ENCODE peak calls at places on chromosomes 1 and 21, in four cellular contexts. One of them, this sample, is unnamed.

GRCh38 chr1:46517932-46518498 is 28.4 kb downstream of the DMBX1 start:
- DNase-seq in H7: no peak
- DNase-seq in fibroblast of gingiva: no peak
- DNase-seq in activated T-cell treated with anti-CD3 and anti-CD28 coated beads for 1 hour: no peak
- DNase-seq in this sample: no peak

GRCh38 chr1:172867216-172867828 is 183.4 kb downstream of the TNFSF18 start:
- DNase-seq in H7: no peak
- DNase-seq in fibroblast of gingiva: no peak
- DNase-seq in activated T-cell treated with anti-CD3 and anti-CD28 coated beads for 1 hour: no peak
- DNase-seq in this sample: no peak

GRCh38 chr1:183404456-183404855 is 13.7 kb downstream of the NMNAT2 start:
- DNase-seq in H7: no peak
- DNase-seq in fibroblast of gingiva: no peak
- DNase-seq in activated T-cell treated with anti-CD3 and anti-CD28 coated beads for 1 hour: no peak
- DNase-seq in this sample: no peak

GRCh38 chr1:84936116-84936810 is 43.3 kb upstream of the LPAR3 start:
- DNase-seq in H7: peak; percentile 41
- DNase-seq in fibroblast of gingiva: peak; percentile 54
- DNase-seq in activated T-cell treated with anti-CD3 and anti-CD28 coated beads for 1 hour: no peak
- DNase-seq in this sample: no peak

GRCh38 chr1:9269078-9269501 is 23.6 kb upstream of the SPSB1 start:
- DNase-seq in H7: no peak
- DNase-seq in fibroblast of gingiva: no peak
- DNase-seq in activated T-cell treated with anti-CD3 and anti-CD28 coated beads for 1 hour: no peak
- DNase-seq in this sample: no peak

GRCh38 chr1:183622884-183623785 is 12.4 kb downstream of the ARPC5 start:
- DNase-seq in H7: peak; percentile 69
- DNase-seq in fibroblast of gingiva: peak; percentile 44
- DNase-seq in activated T-cell treated with anti-CD3 and anti-CD28 coated beads for 1 hour: peak; percentile 13
- DNase-seq in this sample: peak; percentile 80

GRCh38 chr1:175130649-175131045 is 61.9 kb downstream of the KIAA0040 start:
- DNase-seq in H7: no peak
- DNase-seq in fibroblast of gingiva: no peak
- DNase-seq in activated T-cell treated with anti-CD3 and anti-CD28 coated beads for 1 hour: no peak
- DNase-seq in this sample: no peak

GRCh38 chr1:183125279-183125999 is 60.6 kb upstream of the LAMC2 start:
- DNase-seq in H7: no peak
- DNase-seq in fibroblast of gingiva: no peak
- DNase-seq in activated T-cell treated with anti-CD3 and anti-CD28 coated beads for 1 hour: no peak
- DNase-seq in this sample: no peak

GRCh38 chr1:183030053-183030452 is 6.8 kb downstream of the LAMC1 start:
- DNase-seq in H7: no peak
- DNase-seq in fibroblast of gingiva: peak; percentile 64
- DNase-seq in activated T-cell treated with anti-CD3 and anti-CD28 coated beads for 1 hour: no peak
- DNase-seq in this sample: peak; percentile 57

GRCh38 chr21:46662367-46662654 is 26.8 kb downstream of the PRMT2 start:
- DNase-seq in H7: no peak
- DNase-seq in fibroblast of gingiva: no peak
- DNase-seq in activated T-cell treated with anti-CD3 and anti-CD28 coated beads for 1 hour: no peak
- DNase-seq in this sample: no peak

GRCh38 chr1:153790996-153791855 is 16.0 kb downstream of the SLC27A3 start:
- DNase-seq in H7: no peak
- DNase-seq in fibroblast of gingiva: peak; percentile 92
- DNase-seq in activated T-cell treated with anti-CD3 and anti-CD28 coated beads for 1 hour: no peak
- DNase-seq in this sample: no peak

This sample was measured in islet precursor cell.